ENCODE peak calls at places on chromosome 13, in five cellular contexts. C is tibial artery; K is neural progenitor cell; Q is CD8-positive, alpha-beta memory T cell; N is GM12865. A is an unnamed sample.

GRCh38 chr13:113176292-113176691 is 17.8 kb downstream of the PROZ start:
- DNase-seq in C (no peak), K (no peak), Q (peak), N (peak), A (no peak)

GRCh38 chr13:71610876-71611275 is 256.1 kb downstream of the DACH1 start:
- DNase-seq in K (no peak), N (no peak), C (no peak), Q (no peak), A (no peak)

GRCh38 chr13:97433727-97434416 is at the start of gene RAP2A:
- DNase-seq in K (peak), C (peak), Q (peak), N (peak), A (peak)

GRCh38 chr13:99425485-99426341 is 75.6 kb upstream of the TM9SF2 start:
- DNase-seq in C (no peak), K (no peak), Q (peak), N (peak), A (peak)

GRCh38 chr13:24503376-24503690 is 9.2 kb downstream of the PARP4 start:
- DNase-seq in C (no peak), Q (no peak), K (no peak), N (no peak), A (no peak)

GRCh38 chr13:57630661-57631606 is 610 bp upstream of the PCDH17 start:
- DNase-seq in C (no peak), Q (no peak), K (peak), N (no peak), A (no peak)

GRCh38 chr13:65856464-65856863 is 1373.7 kb downstream of the PCDH9 start:
- DNase-seq in C (no peak), K (no peak), Q (no peak), N (no peak), A (no peak)

GRCh38 chr13:38819053-38819452 is 132.2 kb downstream of the FREM2 start:
- DNase-seq in Q (no peak), C (no peak), K (peak), N (peak), A (peak)

GRCh38 chr13:106756446-106756845 is 188.5 kb upstream of the ARGLU1 start:
- DNase-seq in K (peak), C (no peak), Q (no peak), N (no peak), A (no peak)

GRCh38 chr13:90591927-90592268 is 755.6 kb upstream of the MIR17HG start:
- DNase-seq in Q (no peak), N (no peak), C (no peak), K (no peak), A (peak)

GRCh38 chr13:81540777-81541176 is 1199.9 kb upstream of the SPRY2 start:
- DNase-seq in C (no peak), K (peak), N (no peak), Q (no peak), A (peak)

GRCh38 chr13:25675060-25675459 is 303.3 kb downstream of the ATP8A2 start:
- DNase-seq in C (no peak), Q (no peak), N (no peak), K (no peak), A (no peak)

GRCh38 chr13:51770160-51770559 is 33.8 kb downstream of the DHRS12 start:
- DNase-seq in C (no peak), Q (no peak), K (no peak), N (no peak), A (no peak)

GRCh38 chr13:113926301-113926761 is 47.5 kb downstream of the C13orf46 start:
- DNase-seq in N (no peak), Q (no peak), K (no peak), C (peak), A (no peak)

GRCh38 chr13:105817011-105817410 is 718.5 kb downstream of the EFNB2 start:
- DNase-seq in K (peak), C (no peak), N (no peak), Q (no peak), A (no peak)

GRCh38 chr13:61727714-61728275 is 312.1 kb upstream of the PCDH20 start:
- DNase-seq in C (no peak), Q (no peak), N (no peak), K (no peak), A (no peak)

GRCh38 chr13:47484564-47484963 is 516.5 kb downstream of the SUCLA2 start:
- DNase-seq in N (no peak), Q (no peak), K (no peak), C (no peak), A (no peak)

GRCh38 chr13:49279885-49280284 is 32.2 kb downstream of the CDADC1 start:
- DNase-seq in Q (no peak), C (no peak), N (no peak), K (no peak), A (no peak)

GRCh38 chr13:97385146-97385545 is 48.8 kb upstream of the RAP2A start:
- DNase-seq in N (no peak), Q (no peak), K (no peak), C (no peak), A (no peak)

GRCh38 chr13:36829753-36830152 is 10.7 kb downstream of the RFXAP start:
- DNase-seq in N (no peak), C (no peak), Q (no peak), K (no peak), A (no peak)

GRCh38 chr13:26707122-26708006 is 53.2 kb downstream of the GPR12 start:
- DNase-seq in C (no peak), N (peak), Q (peak), K (peak), A (peak)

GRCh38 chr13:35727881-35728280 is 251.4 kb upstream of the MAB21L1 start:
- DNase-seq in C (no peak), N (no peak), K (no peak), Q (no peak), A (no peak)

GRCh38 chr13:21901772-21902708 is 231.2 kb downstream of the FGF9 start:
- DNase-seq in N (no peak), Q (no peak), K (no peak), C (no peak), A (no peak)

GRCh38 chr13:41132512-41133152 is at the start of gene KBTBD6:
- DNase-seq in N (peak), K (peak), Q (peak), C (peak), A (peak)

GRCh38 chr13:19601749-19602725 is 31.4 kb upstream of the MPHOSPH8 start:
- DNase-seq in K (peak), Q (peak), C (no peak), N (peak), A (peak)

GRCh38 chr13:110713981-110714797 is 689 bp downstream of the ING1 start:
- DNase-seq in K (peak), N (peak), Q (peak), C (peak), A (no peak)

GRCh38 chr13:46478641-46479040 is 74.3 kb upstream of the LRCH1 start:
- DNase-seq in K (no peak), Q (no peak), C (no peak), N (no peak), A (no peak)

GRCh38 chr13:108663710-108664109 is 34.3 kb downstream of the MYO16 start:
- DNase-seq in Q (no peak), C (no peak), N (no peak), K (no peak), A (no peak)
- H3K4me3 ChIP-seq in Q (no peak), C (no peak), N (no peak), K (no peak), A (no peak)

GRCh38 chr13:42575938-42576337 is 2.0 kb downstream of the TNFSF11 start:
- DNase-seq in N (no peak), C (no peak), Q (no peak), K (no peak), A (no peak)

GRCh38 chr13:42577538-42577937 is 3.6 kb downstream of the TNFSF11 start:
- DNase-seq in Q (no peak), N (no peak), C (no peak), K (no peak), A (no peak)

GRCh38 chr13:42574011-42574410 is at the start of gene TNFSF11:
- DNase-seq in C (no peak), N (no peak), K (peak), Q (no peak), A (no peak)

GRCh38 chr13:42571895-42572294 is 2.1 kb upstream of the TNFSF11 start:
- DNase-seq in N (no peak), Q (no peak), C (no peak), K (no peak), A (no peak)

GRCh38 chr13:42574435-42575311 is 721 bp downstream of the TNFSF11 start:
- DNase-seq in K (peak), N (peak), C (no peak), Q (peak), A (no peak)
- H3K4me3 ChIP-seq in K (peak), N (peak), C (peak), Q (peak), A (no peak)

GRCh38 chr13:73075546-73075945 is 16.7 kb downstream of the KLF5 start:
- DNase-seq in Q (no peak), K (peak), C (no peak), N (no peak), A (no peak)
- H3K4me3 ChIP-seq in Q (no peak), K (peak), C (no peak), N (no peak), A (no peak)

DNA sequence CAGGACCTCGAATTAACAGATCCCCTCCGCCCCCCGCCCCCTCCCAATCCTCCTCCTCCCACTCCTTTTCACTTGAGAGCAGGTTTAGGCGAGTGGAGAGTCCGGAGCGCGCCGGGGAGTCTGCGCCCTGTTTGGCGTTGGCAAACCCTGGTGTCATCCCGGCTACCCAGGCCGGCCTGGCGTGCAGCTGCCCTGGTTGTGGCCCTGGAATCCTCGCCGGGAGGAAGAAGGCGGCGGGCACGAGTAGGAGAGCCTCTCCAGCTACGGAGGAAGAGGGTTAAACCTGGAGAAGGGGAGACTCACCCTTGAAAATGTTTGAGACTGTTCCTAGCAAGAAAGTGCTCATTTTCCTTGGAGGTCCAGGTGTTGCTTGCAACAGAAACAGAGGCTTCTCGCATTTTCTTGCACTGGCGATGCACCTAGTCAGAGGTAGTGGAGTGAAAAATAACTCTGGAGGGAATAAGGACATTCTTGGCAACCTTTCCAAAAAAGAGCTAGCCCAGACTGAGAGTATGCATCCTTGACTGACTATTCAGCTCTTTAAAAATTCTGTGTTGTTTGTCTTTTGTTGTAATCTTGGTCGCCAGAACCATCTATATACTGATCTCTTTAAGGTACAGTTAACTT is 1.3 kb upstream of the SOX21 start:
- DNase-seq in N (no peak), Q (no peak), K (no peak), C (no peak), A (no peak)
- H3K4me3 ChIP-seq in N (no peak), Q (no peak), K (peak), C (peak), A (no peak)

GRCh38 chr13:28531956-28532225 is 37.0 kb upstream of the FLT1 start:
- DNase-seq in K (no peak), C (no peak), Q (no peak), N (no peak), A (no peak)
- H3K4me3 ChIP-seq in K (peak), C (peak), Q (no peak), N (no peak), A (no peak)